ENCODE peak calls at places on chromosomes 7 and 10, in six cellular contexts. B is AG04449; K is GM23338; F is stimulated activated CD8-positive, alpha-beta memory T cell treated with anti-CD3 and anti-CD28 coated beads, Interleukin-7, amount 100 ng/mL, for 24 hours; M is stimulated activated naive CD8-positive, alpha-beta T cell treated with anti-CD3 and anti-CD28 coated beads, Interleukin-15, amount 100 ng/mL, for 72 hours; E is LoVo. X is an unnamed sample.

GRCh38 chr10:133308431-133309110 is at the start of the genes TUBGCP2 and ZNF511:
- DNase-seq in B (no peak), K (peak), F (peak), M (peak), E (peak), X (no peak)

GRCh38 chr10:99873846-99874245 is 91.4 kb downstream of the ABCC2 start:
- DNase-seq in B (no peak), K (no peak), F (no peak), M (no peak), E (no peak), X (no peak)

GRCh38 chr7:107940146-107940489 is 49.1 kb downstream of the DLD start:
- DNase-seq in B (no peak), K (no peak), F (no peak), M (no peak), E (no peak), X (no peak)

GRCh38 chr10:72109619-72110215 is 21.4 kb upstream of the SPOCK2 start:
- DNase-seq in B (no peak), K (no peak), F (no peak), M (no peak), E (no peak), X (no peak)

GRCh38 chr10:53918755-53919154 is 882.3 kb downstream of the PCDH15 start:
- DNase-seq in B (no peak), K (peak), F (no peak), M (no peak), E (no peak), X (no peak)

GRCh38 chr10:3053145-3053544 is 14.2 kb upstream of the PFKP start:
- DNase-seq in B (no peak), K (no peak), F (no peak), M (no peak), E (no peak), X (no peak)

GRCh38 chr7:39683216-39683845 is 60.0 kb downstream of the RALA start:
- DNase-seq in B (no peak), K (no peak), F (no peak), M (no peak), E (no peak), X (peak)

GRCh38 chr10:93436577-93436976 is 45.6 kb downstream of the MYOF start:
- DNase-seq in B (peak), K (peak), F (no peak), M (no peak), E (peak), X (peak)

X was measured in glomerular endothelial cell.